ENCODE peak calls at places on chromosomes 13 and 19, in ten cellular contexts. Q, N, B, W, D, H, C, Z, R and U are unnamed samples.
A peak's percentile ranks its signal among the peaks of the same experiment; 100 is the strongest.

GRCh38 chr13:45595968-45596367 is 19.6 kb downstream of the ERICH6B start:
- DNase-seq in B (no peak), W (no peak), C (no peak), Q (no peak), H (no peak), N (no peak), Z (no peak), D (no peak), R (no peak), U (no peak)

GRCh38 chr19:45440259-45440638 is 16.5 kb upstream of the ERCC1 start:
- DNase-seq in N (peak; percentile 45), W (no peak), H (no peak), C (no peak), Z (no peak), D (no peak), B (no peak), Q (no peak), R (no peak), U (no peak)

GRCh38 chr19:14368011-14368513 is 13.2 kb upstream of the ADGRE5 start:
- DNase-seq in W (no peak), N (no peak), H (no peak), Q (no peak), Z (no peak), R (no peak), C (no peak), D (no peak), B (no peak), U (no peak)

GRCh38 chr13:94272038-94272437 is 207.4 kb downstream of the DCT start:
- DNase-seq in D (no peak), W (no peak), H (peak; percentile 67), B (no peak), N (no peak), R (no peak), C (no peak), Z (no peak), Q (no peak), U (no peak)

GRCh38 chr13:110714798-110715394 is 1.4 kb downstream of the ING1 start:
- DNase-seq in D (peak; percentile 49), R (peak; percentile 76), W (no peak), Q (no peak), B (peak; percentile 84), C (peak; percentile 66), Z (peak; percentile 36), N (peak; percentile 89), H (peak; percentile 34), U (no peak)

GRCh38 chr19:50258918-50259372 is 55.5 kb downstream of the MYH14 start:
- DNase-seq in W (peak; percentile 14), N (peak; percentile 73), B (no peak), H (peak; percentile 7), R (no peak), Q (no peak), D (no peak), Z (no peak), C (no peak), U (no peak)

GRCh38 chr19:6737873-6738725 is 719 bp upstream of the GPR108 start:
- DNase-seq in Z (peak; percentile 81), N (peak; percentile 95), D (peak; percentile 97), R (peak; percentile 81), W (peak; percentile 73), B (peak; percentile 53), Q (peak; percentile 52), C (peak; percentile 100), H (peak; percentile 77), U (peak; percentile 85)

GRCh38 chr13:39102981-39103490 is 64.8 kb downstream of the NHLRC3 start:
- DNase-seq in D (no peak), C (no peak), B (no peak), Q (no peak), W (no peak), Z (no peak), N (no peak), H (no peak), R (no peak), U (no peak)

GRCh38 chr13:46062190-46062589 is 9.6 kb upstream of the ZC3H13 start:
- DNase-seq in N (no peak), Z (peak; percentile 7), B (no peak), R (no peak), W (no peak), D (no peak), Q (no peak), C (no peak), H (peak; percentile 76), U (peak; percentile 37)

GRCh38 chr13:62682788-62683187 is 1267.1 kb upstream of the PCDH20 start:
- DNase-seq in H (no peak), W (no peak), R (no peak), Q (no peak), Z (no peak), D (no peak), C (no peak), B (no peak), N (no peak), U (no peak)

GRCh38 chr13:43006893-43007631 is 15.0 kb upstream of the EPSTI1 start:
- DNase-seq in W (no peak), Z (peak; percentile 51), C (no peak), H (peak; percentile 72), Q (no peak), B (no peak), N (no peak), R (no peak), D (no peak), U (no peak)

GRCh38 chr13:108779308-108779707 is 149.9 kb downstream of the MYO16 start:
- DNase-seq in R (no peak), C (no peak), W (no peak), Z (no peak), B (no peak), H (no peak), Q (no peak), N (no peak), D (no peak), U (no peak)

GRCh38 chr13:41700790-41701310 is 243.5 kb downstream of the RGCC start:
- DNase-seq in C (peak; percentile 55), Z (peak; percentile 87), H (peak; percentile 79), B (no peak), R (peak; percentile 82), Q (peak; percentile 20), N (no peak), D (no peak), W (no peak), U (no peak)

GRCh38 chr19:3979289-3979673 is 6.0 kb downstream of the EEF2 start:
- DNase-seq in N (peak; percentile 48), Q (no peak), D (no peak), H (no peak), Z (no peak), C (no peak), R (no peak), B (no peak), W (no peak), U (no peak)

GRCh38 chr13:110138009-110138699 is 168.8 kb downstream of the COL4A1 start:
- DNase-seq in B (peak; percentile 67), Q (peak; percentile 69), C (peak; percentile 67), W (peak; percentile 58), D (no peak), N (peak; percentile 77), H (peak; percentile 70), R (peak; percentile 76), Z (peak; percentile 57), U (peak; percentile 40)

GRCh38 chr19:23071087-23071511 is 45.7 kb upstream of the ZNF730 start:
- DNase-seq in D (no peak), Q (no peak), N (peak; percentile 70), R (peak; percentile 5), Z (peak; percentile 3), H (peak; percentile 7), W (no peak), C (no peak), B (peak; percentile 5), U (no peak)

GRCh38 chr19:11578342-11579142 is 1.1 kb upstream of the ACP5 start:
- DNase-seq in R (no peak), Q (no peak), N (peak; percentile 75), B (no peak), H (no peak), W (no peak), Z (no peak), D (peak; percentile 73), C (peak; percentile 36), U (no peak)

GRCh38 chr13:62167650-62168172 is 752.1 kb upstream of the PCDH20 start:
- DNase-seq in Q (no peak), B (no peak), D (no peak), N (peak; percentile 44), R (no peak), Z (no peak), W (no peak), H (no peak), C (no peak), U (no peak)

GRCh38 chr13:20803180-20803965 is 29.6 kb upstream of the EEF1AKMT1 start:
- DNase-seq in Z (no peak), W (no peak), N (no peak), H (no peak), R (no peak), D (no peak), B (no peak), C (no peak), Q (no peak), U (no peak)